ENCODE peak calls at places on chromosomes 11 and 22, in six cellular contexts. U is A549, F is uterus, M is ovary, S is spleen, Q is prostate gland. L is an unnamed sample.

GRCh38 chr11:125551835-125552342 is 17.4 kb upstream of the EI24 start:
- DNase-seq in S (no peak), U (no peak), M (no peak), Q (no peak), F (no peak), L (no peak)

GRCh38 chr11:34757026-34757451 is 136.1 kb downstream of the EHF start:
- DNase-seq in Q (no peak), M (no peak), F (no peak), U (peak; percentile 32), S (no peak), L (no peak)

GRCh38 chr11:61700221-61700620 is 20.0 kb downstream of the DAGLA start:
- DNase-seq in M (no peak), Q (peak; percentile 44), U (peak; percentile 88), F (no peak), S (no peak), L (no peak)

GRCh38 chr11:88414981-88415391 is 77.5 kb upstream of the CTSC start:
- DNase-seq in M (no peak), S (no peak), U (no peak), F (no peak), Q (no peak), L (no peak)

GRCh38 chr11:31445621-31446020 is 63.8 kb downstream of the IMMP1L start:
- DNase-seq in M (no peak), Q (no peak), S (no peak), F (no peak), U (no peak), L (no peak)

GRCh38 chr11:124069429-124070401 is 28.6 kb upstream of the OR10G7 start:
- DNase-seq in S (peak; percentile 87), F (no peak), M (no peak), Q (no peak), U (peak; percentile 53), L (no peak)

GRCh38 chr11:64083681-64084080 is 48.0 kb downstream of the FLRT1 start:
- DNase-seq in S (no peak), U (no peak), M (no peak), Q (no peak), F (no peak), L (no peak)

GRCh38 chr11:48170176-48170839 is 46.3 kb upstream of the OR4B1 start:
- DNase-seq in M (no peak), S (no peak), U (no peak), Q (no peak), F (no peak), L (no peak)

GRCh38 chr11:73215191-73216134 is 2.6 kb upstream of the P2RY2 start:
- DNase-seq in Q (no peak), U (no peak), M (no peak), S (peak; percentile 59), F (no peak), L (no peak)

GRCh38 chr11:123286761-123287160 is 91.7 kb upstream of the CLMP start:
- DNase-seq in F (no peak), M (no peak), Q (no peak), S (no peak), U (no peak), L (no peak)

GRCh38 chr11:96188625-96189006 is 154.4 kb downstream of the MAML2 start:
- DNase-seq in Q (no peak), S (no peak), F (no peak), M (no peak), U (no peak), L (no peak)

GRCh38 chr22:39110631-39111561 is 13.9 kb downstream of the APOBEC3H start:
- DNase-seq in M (no peak), S (no peak), Q (no peak), F (no peak), U (no peak), L (no peak)

GRCh38 chr11:34180045-34180813 is 74.8 kb downstream of the NAT10 start:
- DNase-seq in S (no peak), U (no peak), Q (no peak), M (no peak), F (no peak), L (no peak)

GRCh38 chr11:120335928-120336640 is at the start of gene ARHGEF12:
- DNase-seq in F (peak; percentile 96), Q (peak; percentile 95), U (peak; percentile 97), S (peak; percentile 96), M (peak; percentile 97), L (peak; percentile 99)

GRCh38 chr11:116882386-116882785 is 45.0 kb upstream of the APOA1 start:
- DNase-seq in U (no peak), F (no peak), Q (no peak), M (no peak), S (no peak), L (no peak)

GRCh38 chr11:134332189-134332631 is 422 bp downstream of the GLB1L2 start:
- DNase-seq in Q (peak; percentile 43), U (no peak), S (peak; percentile 85), F (peak; percentile 30), M (peak; percentile 21), L (peak; percentile 81)

GRCh38 chr11:134646561-134646960 is 234.5 kb upstream of the B3GAT1 start:
- DNase-seq in F (no peak), S (peak; percentile 58), U (no peak), M (no peak), Q (no peak), L (peak; percentile 42)

GRCh38 chr11:59754859-59755700 is at the start of gene STX3:
- DNase-seq in M (peak; percentile 66), S (peak; percentile 94), Q (peak; percentile 73), F (peak; percentile 58), U (peak; percentile 73), L (peak; percentile 95)

GRCh38 chr22:33302049-33302545 is 243.9 kb upstream of the SYN3 start:
- DNase-seq in M (peak; percentile 85), Q (peak; percentile 74), S (peak; percentile 90), U (peak; percentile 70), F (peak; percentile 72), L (peak; percentile 95)

GRCh38 chr11:2150206-2150847 is 10.7 kb downstream of the INS start:
- DNase-seq in M (no peak), Q (no peak), S (no peak), F (no peak), U (peak; percentile 72), L (no peak)

GRCh38 chr22:28246392-28246791 is 327.3 kb upstream of the PITPNB start:
- DNase-seq in F (no peak), U (no peak), S (no peak), Q (no peak), M (no peak), L (no peak)

GRCh38 chr22:49197500-49197899 is 630.2 kb downstream of the BRD1 start:
- DNase-seq in U (no peak), Q (no peak), F (peak; percentile 19), S (peak; percentile 60), M (no peak), L (peak; percentile 80)

GRCh38 chr11:29844701-29845379 is 172.0 kb downstream of the KCNA4 start:
- DNase-seq in U (no peak), S (no peak), Q (no peak), F (no peak), M (no peak), L (no peak)

GRCh38 chr11:95917188-95918036 is 6.5 kb downstream of the MTMR2 start:
- DNase-seq in M (no peak), S (no peak), F (no peak), Q (no peak), U (no peak), L (no peak)

GRCh38 chr22:33779243-33779642 is 141.0 kb downstream of the LARGE1 start:
- DNase-seq in F (no peak), S (no peak), U (no peak), Q (no peak), M (no peak), L (no peak)

GRCh38 chr11:85740464-85741400 is 54.7 kb upstream of the CCDC89 start:
- DNase-seq in M (no peak), Q (no peak), S (no peak), F (no peak), U (no peak), L (no peak)

GRCh38 chr11:66314561-66315497 is 2.0 kb downstream of the CD248 start:
- DNase-seq in Q (no peak), U (no peak), S (no peak), F (no peak), M (no peak), L (no peak)

DNA sequence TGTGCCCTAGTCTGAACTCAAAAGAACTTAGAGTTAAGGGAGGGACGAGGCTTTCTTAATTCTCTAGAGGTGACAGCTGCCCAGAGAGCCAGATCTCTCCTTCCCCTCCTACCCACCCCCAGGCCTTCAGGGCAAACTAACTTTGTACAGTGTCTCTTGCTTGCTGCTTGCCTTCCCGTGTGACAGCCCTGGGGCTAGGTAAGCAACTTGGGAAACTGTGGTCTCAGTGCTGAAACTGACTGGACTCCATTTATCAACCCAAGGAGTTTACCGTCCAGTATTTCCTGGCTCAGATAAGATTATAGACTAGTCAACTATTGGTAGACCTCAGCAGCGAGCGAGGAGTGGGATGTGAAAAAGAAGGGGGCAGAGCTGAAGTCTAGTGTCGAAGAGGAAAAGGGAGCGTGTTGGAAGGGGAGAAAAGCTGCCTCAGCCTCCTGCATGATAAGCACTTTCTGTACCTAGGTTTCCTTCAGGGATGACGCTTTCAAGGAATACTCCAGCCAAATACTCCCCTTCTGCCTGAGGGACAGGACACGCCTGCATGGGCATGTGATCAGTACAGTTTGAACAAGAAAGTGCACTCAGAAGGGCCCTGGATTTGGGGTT is 43.3 kb upstream of the WEE1 start:
- DNase-seq in M (no peak), Q (peak; percentile 48), S (no peak), F (no peak), U (no peak), L (no peak)
- TF ChIP-seq POLR2A in M (no peak), Q (no peak), S (no peak), F (no peak), U (no peak), L (no peak)

GRCh38 chr11:7578276-7578955 is 64.6 kb downstream of the PPFIBP2 start:
- DNase-seq in S (no peak), M (no peak), F (no peak), U (no peak), Q (no peak), L (no peak)
- H3K4me3 ChIP-seq in S (no peak overlapping the region), M (peak overlapping the region; percentile 29), F (peak overlapping the region; percentile 29), U (no peak overlapping the region), Q (no peak overlapping the region), L (no peak overlapping the region)

DNA sequence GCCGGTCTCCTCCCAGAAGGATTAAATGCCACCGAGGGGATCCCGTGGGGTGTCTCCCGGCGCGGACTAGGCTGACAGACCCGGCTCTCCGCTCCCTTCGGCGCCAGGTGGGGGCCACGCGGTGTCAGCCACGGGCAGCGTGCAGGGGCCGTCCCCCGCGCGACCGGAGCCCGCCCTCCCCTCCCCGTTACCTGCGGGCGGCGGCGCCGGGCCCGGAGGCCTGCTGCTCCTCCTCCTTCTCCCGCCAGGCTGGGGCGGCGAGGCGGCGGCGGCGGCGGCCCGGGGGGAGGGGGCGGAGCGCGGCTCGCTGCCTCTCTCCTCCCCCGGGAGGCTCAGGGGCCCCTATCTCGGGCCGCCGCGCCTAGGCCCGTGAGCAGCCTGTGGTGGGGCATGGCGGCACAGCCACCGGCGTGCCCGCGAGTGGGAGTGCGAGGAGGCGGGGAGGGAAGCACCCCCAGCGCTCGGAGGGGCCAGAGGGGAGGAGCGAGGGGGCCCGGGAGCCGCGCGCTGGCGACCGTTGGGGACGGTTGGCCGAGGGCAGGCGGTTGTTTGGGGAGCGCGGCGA is 451 bp downstream of the ZBTB44 start:
- DNase-seq in M (peak; percentile 54), S (peak; percentile 95), F (peak; percentile 36), Q (peak; percentile 61), U (no peak), L (peak; percentile 40)
- TF ChIP-seq POLR2A in M (no peak), S (no peak), F (no peak), Q (no peak), U (peak; percentile 11), L (no peak)

GRCh38 chr11:69636870-69637600 is 3.9 kb upstream of the CCND1 start:
- DNase-seq in F (no peak), S (peak; percentile 66), U (no peak), Q (no peak), M (no peak), L (no peak)
- H3K4me3 ChIP-seq in F (peak overlapping the region; percentile 28), S (peak overlapping the region; percentile 20), U (no peak overlapping the region), Q (peak overlapping the region; percentile 10), M (peak overlapping the region; percentile 3), L (peak overlapping the region; percentile 23)

GRCh38 chr22:46296257-46297150 is at the start of gene GTSE1:
- DNase-seq in Q (peak; percentile 97), M (peak; percentile 97), F (peak; percentile 97), U (peak; percentile 95), S (peak; percentile 100), L (peak; percentile 97)
- TF ChIP-seq POLR2A in Q (peak; percentile 56), M (no peak), F (peak; percentile 47), U (peak; percentile 67), S (peak; percentile 31), L (no peak)